ENCODE peak calls at places on chromosomes 6 and 20, in ten cellular contexts. Z, Y, H, F, T, A, D, S, U and P are unnamed samples.

GRCh38 chr6:71138416-71138815 is 150.2 kb upstream of the OGFRL1 start:
- DNase-seq in Z (peak; percentile 35), Y (no peak), H (no peak), F (no peak), T (no peak), A (no peak), D (no peak), S (no peak), U (no peak), P (no peak)

GRCh38 chr20:44001667-44002596 is 87.3 kb downstream of the TOX2 start:
- DNase-seq in Z (no peak), Y (no peak), H (no peak), F (no peak), T (no peak), A (peak; percentile 81), D (no peak), S (no peak), U (no peak), P (no peak)

GRCh38 chr20:46021361-46022359 is 7.4 kb upstream of the SLC12A5 start:
- DNase-seq in Z (no peak), Y (no peak), H (no peak), F (peak; percentile 87), T (peak; percentile 8), A (peak; percentile 51), D (no peak), S (peak; percentile 93), U (no peak), P (no peak)

GRCh38 chr20:25299801-25300200 is 51.9 kb downstream of the PYGB start:
- DNase-seq in Z (peak; percentile 42), Y (no peak), H (no peak), F (no peak), T (no peak), A (no peak), D (no peak), S (no peak), U (no peak), P (no peak)

GRCh38 chr20:47201074-47201730 is 155.3 kb downstream of the ZMYND8 start:
- DNase-seq in Z (no peak), Y (no peak), H (no peak), F (no peak), T (no peak), A (no peak), D (no peak), S (no peak), U (no peak), P (no peak)

GRCh38 chr6:134372603-134373281 is 54.8 kb upstream of the SGK1 start:
- DNase-seq in Z (peak; percentile 55), Y (no peak), H (peak; percentile 80), F (no peak), T (no peak), A (no peak), D (peak; percentile 11), S (no peak), U (no peak), P (no peak)

GRCh38 chr20:47150403-47151152 is 205.9 kb downstream of the ZMYND8 start:
- DNase-seq in Z (peak; percentile 63), Y (peak; percentile 24), H (peak; percentile 85), F (peak; percentile 65), T (no peak), A (peak; percentile 37), D (peak; percentile 80), S (peak; percentile 37), U (no peak), P (peak; percentile 58)

GRCh38 chr6:71822626-71823025 is 63.7 kb upstream of the RIMS1 start:
- DNase-seq in Z (no peak), Y (no peak), H (no peak), F (no peak), T (no peak), A (no peak), D (no peak), S (no peak), U (no peak), P (no peak)

GRCh38 chr20:10381477-10381876 is 52.5 kb downstream of the MKKS start:
- DNase-seq in Z (no peak), Y (no peak), H (no peak), F (no peak), T (no peak), A (peak; percentile 12), D (no peak), S (no peak), U (no peak), P (no peak)

GRCh38 chr6:33613794-33614166 is 7.3 kb upstream of the ITPR3 start:
- DNase-seq in Z (peak; percentile 82), Y (no peak), H (peak; percentile 68), F (no peak), T (no peak), A (no peak), D (no peak), S (no peak), U (no peak), P (no peak)

GRCh38 chr6:89999154-89999553 is 104.9 kb downstream of the GJA10 start:
- DNase-seq in Z (peak; percentile 97), Y (no peak), H (peak; percentile 6), F (no peak), T (no peak), A (no peak), D (no peak), S (peak; percentile 96), U (no peak), P (no peak)